ENCODE peak calls at places on chromosomes 12 and 14, in nine cellular contexts. R is astrocyte of the spinal cord, P is HCT116, A is neural crest cell, C is nephron progenitor cell, X is AG10803, M is GM13976, U is AG09319, D is HL-60. B is an unnamed sample.

GRCh38 chr12:10220398-10221077 is 7.9 kb downstream of the GABARAPL1 start:
- DNase-seq in R (peak), P (no peak), A (no peak), C (no peak), X (peak), M (no peak), U (no peak), D (no peak), B (no peak)

GRCh38 chr14:44657688-44658388 is 150.8 kb upstream of the FSCB start:
- DNase-seq in R (peak), P (no peak), A (no peak), C (no peak), X (no peak), M (no peak), U (no peak), D (no peak), B (no peak)

GRCh38 chr12:104790296-104791125 is 167.6 kb downstream of the SLC41A2 start:
- DNase-seq in R (no peak), P (peak), A (peak), C (peak), X (no peak), M (peak), U (no peak), D (no peak), B (peak)

GRCh38 chr12:13210543-13211190 is 14.1 kb downstream of the EMP1 start:
- DNase-seq in R (no peak), P (no peak), A (no peak), C (no peak), X (no peak), M (no peak), U (no peak), D (no peak), B (peak)

GRCh38 chr12:2341871-2342270 is 289.1 kb downstream of the CACNA1C start:
- DNase-seq in R (peak), P (no peak), A (no peak), C (no peak), X (peak), M (no peak), U (peak), D (peak), B (no peak)

GRCh38 chr14:20522332-20522731 is 17.0 kb downstream of the RNASE10 start:
- DNase-seq in R (no peak), P (no peak), A (no peak), C (no peak), X (no peak), M (no peak), U (no peak), D (peak), B (no peak)

GRCh38 chr12:24960222-24960855 is 11.4 kb upstream of the BCAT1 start:
- DNase-seq in R (peak), P (peak), A (peak), C (peak), X (peak), M (peak), U (no peak), D (peak), B (peak)

GRCh38 chr12:85509857-85510256 is 229.8 kb downstream of the ALX1 start:
- DNase-seq in R (peak), P (no peak), A (no peak), C (no peak), X (no peak), M (no peak), U (no peak), D (no peak), B (no peak)

GRCh38 chr14:28755198-28755794 is 11.3 kb upstream of the FOXG1 start:
- DNase-seq in R (no peak), P (no peak), A (no peak), C (no peak), X (no peak), M (no peak), U (no peak), D (no peak), B (no peak)

GRCh38 chr12:87217486-87217885 is 811.7 kb downstream of the C12orf50 start:
- DNase-seq in R (peak), P (no peak), A (no peak), C (no peak), X (no peak), M (no peak), U (no peak), D (no peak), B (no peak)

GRCh38 chr12:122871851-122872785 is 23.8 kb downstream of the VPS37B start:
- DNase-seq in R (peak), P (no peak), A (peak), C (no peak), X (peak), M (peak), U (peak), D (peak), B (peak)

GRCh38 chr12:3921142-3921520 is 47.9 kb upstream of the PARP11 start:
- DNase-seq in R (no peak), P (no peak), A (no peak), C (no peak), X (no peak), M (no peak), U (no peak), D (no peak), B (no peak)

GRCh38 chr14:62162998-62163589 is 400.9 kb downstream of the SNAPC1 start:
- DNase-seq in R (peak), P (peak), A (peak), C (peak), X (peak), M (peak), U (peak), D (no peak), B (peak)

GRCh38 chr14:64654072-64654899 is 49.9 kb upstream of the PLEKHG3 start:
- DNase-seq in R (peak), P (no peak), A (no peak), C (no peak), X (peak), M (no peak), U (no peak), D (peak), B (peak)

GRCh38 chr14:24814944-24815343 is 181.0 kb upstream of the GZMB start:
- DNase-seq in R (no peak), P (no peak), A (no peak), C (no peak), X (no peak), M (no peak), U (no peak), D (no peak), B (no peak)

GRCh38 chr14:56215180-56215579 is 97.0 kb downstream of the PELI2 start:
- DNase-seq in R (no peak), P (no peak), A (no peak), C (no peak), X (no peak), M (no peak), U (no peak), D (no peak), B (no peak)

GRCh38 chr12:22100952-22101748 is 55.1 kb downstream of the CMAS start:
- DNase-seq in R (peak), P (peak), A (peak), C (peak), X (peak), M (peak), U (no peak), D (peak), B (peak)

GRCh38 chr12:128959931-128960330 is 106.7 kb downstream of the GLT1D1 start:
- DNase-seq in R (no peak), P (no peak), A (no peak), C (no peak), X (no peak), M (no peak), U (no peak), D (no peak), B (no peak)

GRCh38 chr14:54023027-54023426 is 66.4 kb upstream of the BMP4 start:
- DNase-seq in R (no peak), P (no peak), A (no peak), C (no peak), X (no peak), M (peak), U (no peak), D (no peak), B (no peak)

GRCh38 chr12:85688837-85689236 is 147.4 kb downstream of the RASSF9 start:
- DNase-seq in R (no peak), P (no peak), A (no peak), C (no peak), X (no peak), M (no peak), U (no peak), D (no peak), B (no peak)

GRCh38 chr12:17802657-17803641 is 287.0 kb downstream of the RERGL start:
- DNase-seq in R (no peak), P (no peak), A (no peak), C (no peak), X (no peak), M (no peak), U (no peak), D (no peak), B (no peak)
- TF ChIP-seq CTCF in R (no peak), P (no peak), A (no peak), C (no peak), X (no peak), M (no peak), U (no peak), D (no peak), B (no peak)

GRCh38 chr12:132117558-132117875 is 26.6 kb downstream of the DDX51 start:
- DNase-seq in R (no peak), P (peak), A (no peak), C (no peak), X (no peak), M (no peak), U (no peak), D (no peak), B (no peak)

GRCh38 chr12:132114667-132115066 is 29.5 kb downstream of the DDX51 start:
- DNase-seq in R (no peak), P (no peak), A (no peak), C (no peak), X (no peak), M (no peak), U (no peak), D (no peak), B (no peak)

GRCh38 chr12:132118876-132119275 is 25.2 kb downstream of the DDX51 start:
- DNase-seq in R (no peak), P (no peak), A (no peak), C (no peak), X (no peak), M (no peak), U (no peak), D (no peak), B (no peak)

GRCh38 chr12:132115500-132115899 is 28.6 kb downstream of the DDX51 start:
- DNase-seq in R (no peak), P (no peak), A (no peak), C (no peak), X (no peak), M (no peak), U (no peak), D (no peak), B (no peak)

GRCh38 chr12:132116709-132117557 is 27.2 kb downstream of the DDX51 start:
- DNase-seq in R (no peak), P (no peak), A (no peak), C (no peak), X (no peak), M (no peak), U (no peak), D (no peak), B (no peak)
- TF ChIP-seq CTCF in R (no peak), P (no peak), A (no peak), C (no peak), X (no peak), M (no peak), U (no peak), D (no peak), B (no peak)

DNA sequence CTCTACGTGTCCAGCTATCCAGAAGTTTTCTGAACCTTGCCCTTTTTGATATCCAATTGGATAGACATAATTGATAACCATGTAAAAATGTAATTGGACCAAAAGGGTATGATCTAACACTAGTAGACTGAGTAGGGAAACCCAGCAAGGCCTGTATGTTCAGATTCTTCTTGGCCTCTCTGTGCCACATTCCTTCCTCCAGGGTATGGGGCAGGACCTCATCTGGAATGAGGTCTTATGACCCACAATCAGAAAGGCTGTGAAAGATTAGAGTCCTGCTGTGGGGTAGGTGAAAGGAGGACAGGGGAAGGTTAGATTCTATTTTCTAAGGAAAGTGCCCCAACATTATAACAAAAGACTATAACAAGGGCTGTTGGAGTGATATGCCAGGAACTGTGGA is 51.3 kb upstream of the A2ML1 start:
- DNase-seq in R (no peak), P (no peak), A (no peak), C (no peak), X (no peak), M (no peak), U (no peak), D (no peak), B (no peak)
- TF ChIP-seq CTCF in R (peak), P (no peak), A (no peak), C (no peak), X (no peak), M (no peak), U (no peak), D (no peak), B (no peak)

GRCh38 chr14:94636744-94637412 is 24.7 kb downstream of the SERPINA3 start:
- DNase-seq in R (no peak), P (peak), A (no peak), C (no peak), X (peak), M (no peak), U (no peak), D (no peak), B (no peak)
- TF ChIP-seq CTCF in R (peak), P (peak), A (peak), C (no peak), X (peak), M (no peak), U (peak), D (peak), B (no peak)

GRCh38 chr12:126784328-126784921 is 1482.5 kb upstream of the TMEM132C start:
- DNase-seq in R (peak), P (peak), A (peak), C (peak), X (peak), M (no peak), U (no peak), D (peak), B (peak)
- TF ChIP-seq CTCF in R (peak), P (peak), A (peak), C (peak), X (peak), M (peak), U (peak), D (peak), B (peak)

GRCh38 chr12:119328111-119328510 is 6.4 kb upstream of the CCDC60 start:
- DNase-seq in R (no peak), P (peak), A (peak), C (peak), X (no peak), M (no peak), U (no peak), D (no peak), B (peak)
- TF ChIP-seq CTCF in R (no peak), P (peak), A (peak), C (peak), X (no peak), M (peak), U (no peak), D (peak), B (no peak)

GRCh38 chr12:40762072-40762471 is 69.8 kb downstream of the CNTN1 start:
- DNase-seq in R (no peak), P (no peak), A (no peak), C (no peak), X (no peak), M (no peak), U (no peak), D (no peak), B (no peak)
- TF ChIP-seq CTCF in R (no peak), P (peak), A (peak), C (peak), X (no peak), M (no peak), U (no peak), D (no peak), B (no peak)

GRCh38 chr14:104450811-104451401 is 128.7 kb upstream of the C14orf180 start:
- DNase-seq in R (no peak), P (no peak), A (no peak), C (no peak), X (no peak), M (no peak), U (no peak), D (no peak), B (no peak)
- TF ChIP-seq CTCF in R (no peak), P (no peak), A (no peak), C (no peak), X (no peak), M (no peak), U (no peak), D (no peak), B (no peak)

GRCh38 chr12:7106082-7106481 is 2.9 kb downstream of the C1RL start:
- DNase-seq in R (no peak), P (no peak), A (no peak), C (no peak), X (no peak), M (no peak), U (no peak), D (no peak), B (no peak)
- TF ChIP-seq CTCF in R (no peak), P (no peak), A (no peak), C (no peak), X (no peak), M (no peak), U (no peak), D (no peak), B (no peak)

B was measured in activated CD8-positive, alpha-beta T cell treated with anti-CD3 and anti-CD28 coated beads for 36 hours.